ENCODE peak calls at places on chromosomes 13 and 19, in ten cellular contexts. One of them, this sample, is unnamed.

GRCh38 chr19:5561559-5561958 is 6.2 kb downstream of the TINCR start:
- DNase-seq in HEK293T: no peak
- DNase-seq in GDM1: no peak
- DNase-seq in stimulated activated CD4-positive, alpha-beta T cell treated with anti-CD3 and anti-CD28 coated beads, Interleukin-2, amount 100 ng/mL, for 48 hours: no peak
- DNase-seq in NCI-H446: no peak
- DNase-seq in C1 segment of cervical spinal cord: no peak
- DNase-seq in brain microvascular endothelial cell: no peak
- DNase-seq in ovary: no peak
- DNase-seq in neural progenitor cell: no peak
- DNase-seq in OCI-LY7: no peak
- DNase-seq in this sample: no peak

GRCh38 chr13:114319441-114319871 is 5.2 kb downstream of the CHAMP1 start:
- DNase-seq in GDM1: no peak
- DNase-seq in NCI-H446: no peak
- DNase-seq in stimulated activated CD4-positive, alpha-beta T cell treated with anti-CD3 and anti-CD28 coated beads, Interleukin-2, amount 100 ng/mL, for 48 hours: no peak
- DNase-seq in brain microvascular endothelial cell: peak
- DNase-seq in C1 segment of cervical spinal cord: no peak
- DNase-seq in neural progenitor cell: no peak
- DNase-seq in ovary: no peak
- DNase-seq in OCI-LY7: no peak
- DNase-seq in HEK293T: no peak
- DNase-seq in this sample: no peak

GRCh38 chr13:110042253-110042652 is 255.9 kb upstream of the IRS2 start:
- DNase-seq in HEK293T: no peak
- DNase-seq in ovary: no peak
- DNase-seq in stimulated activated CD4-positive, alpha-beta T cell treated with anti-CD3 and anti-CD28 coated beads, Interleukin-2, amount 100 ng/mL, for 48 hours: no peak
- DNase-seq in OCI-LY7: no peak
- DNase-seq in neural progenitor cell: no peak
- DNase-seq in NCI-H446: no peak
- DNase-seq in GDM1: no peak
- DNase-seq in C1 segment of cervical spinal cord: no peak
- DNase-seq in brain microvascular endothelial cell: no peak
- DNase-seq in this sample: no peak

GRCh38 chr13:67258482-67258881 is 28.3 kb upstream of the PCDH9 start:
- DNase-seq in neural progenitor cell: peak
- DNase-seq in HEK293T: no peak
- DNase-seq in stimulated activated CD4-positive, alpha-beta T cell treated with anti-CD3 and anti-CD28 coated beads, Interleukin-2, amount 100 ng/mL, for 48 hours: no peak
- DNase-seq in C1 segment of cervical spinal cord: no peak
- DNase-seq in NCI-H446: no peak
- DNase-seq in ovary: no peak
- DNase-seq in brain microvascular endothelial cell: no peak
- DNase-seq in GDM1: no peak
- DNase-seq in OCI-LY7: no peak
- DNase-seq in this sample: no peak

GRCh38 chr13:114313061-114313860 is 1.0 kb upstream of the CHAMP1 start:
- DNase-seq in NCI-H446: no peak
- DNase-seq in OCI-LY7: peak
- DNase-seq in brain microvascular endothelial cell: no peak
- DNase-seq in ovary: no peak
- DNase-seq in GDM1: no peak
- DNase-seq in neural progenitor cell: no peak
- DNase-seq in HEK293T: no peak
- DNase-seq in stimulated activated CD4-positive, alpha-beta T cell treated with anti-CD3 and anti-CD28 coated beads, Interleukin-2, amount 100 ng/mL, for 48 hours: peak
- DNase-seq in C1 segment of cervical spinal cord: no peak
- DNase-seq in this sample: peak

GRCh38 chr13:42215578-42216421 is 56.2 kb upstream of the AKAP11 start:
- DNase-seq in ovary: no peak
- DNase-seq in GDM1: peak
- DNase-seq in OCI-LY7: peak
- DNase-seq in NCI-H446: peak
- DNase-seq in neural progenitor cell: peak
- DNase-seq in stimulated activated CD4-positive, alpha-beta T cell treated with anti-CD3 and anti-CD28 coated beads, Interleukin-2, amount 100 ng/mL, for 48 hours: peak
- DNase-seq in C1 segment of cervical spinal cord: no peak
- DNase-seq in brain microvascular endothelial cell: peak
- DNase-seq in HEK293T: peak
- DNase-seq in this sample: peak

GRCh38 chr13:98827449-98827848 is 75.0 kb upstream of the SLC15A1 start:
- DNase-seq in GDM1: no peak
- DNase-seq in OCI-LY7: no peak
- DNase-seq in stimulated activated CD4-positive, alpha-beta T cell treated with anti-CD3 and anti-CD28 coated beads, Interleukin-2, amount 100 ng/mL, for 48 hours: no peak
- DNase-seq in NCI-H446: no peak
- DNase-seq in neural progenitor cell: peak
- DNase-seq in ovary: no peak
- DNase-seq in C1 segment of cervical spinal cord: no peak
- DNase-seq in brain microvascular endothelial cell: no peak
- DNase-seq in HEK293T: no peak
- DNase-seq in this sample: no peak

GRCh38 chr19:34575206-34575605 is 93.6 kb downstream of the WTIP start:
- DNase-seq in C1 segment of cervical spinal cord: no peak
- DNase-seq in OCI-LY7: no peak
- DNase-seq in HEK293T: no peak
- DNase-seq in NCI-H446: no peak
- DNase-seq in ovary: no peak
- DNase-seq in GDM1: no peak
- DNase-seq in neural progenitor cell: no peak
- DNase-seq in stimulated activated CD4-positive, alpha-beta T cell treated with anti-CD3 and anti-CD28 coated beads, Interleukin-2, amount 100 ng/mL, for 48 hours: no peak
- DNase-seq in brain microvascular endothelial cell: no peak
- DNase-seq in this sample: no peak

GRCh38 chr19:32104465-32105235 is 240.8 kb upstream of the ZNF507 start:
- DNase-seq in NCI-H446: no peak
- DNase-seq in brain microvascular endothelial cell: no peak
- DNase-seq in C1 segment of cervical spinal cord: no peak
- DNase-seq in neural progenitor cell: no peak
- DNase-seq in HEK293T: peak
- DNase-seq in OCI-LY7: no peak
- DNase-seq in ovary: no peak
- DNase-seq in GDM1: no peak
- DNase-seq in stimulated activated CD4-positive, alpha-beta T cell treated with anti-CD3 and anti-CD28 coated beads, Interleukin-2, amount 100 ng/mL, for 48 hours: no peak
- DNase-seq in this sample: no peak

GRCh38 chr13:34942732-34943674 is 933 bp downstream of the NBEA start:
- DNase-seq in stimulated activated CD4-positive, alpha-beta T cell treated with anti-CD3 and anti-CD28 coated beads, Interleukin-2, amount 100 ng/mL, for 48 hours: no peak
- DNase-seq in brain microvascular endothelial cell: no peak
- DNase-seq in C1 segment of cervical spinal cord: peak
- DNase-seq in GDM1: no peak
- DNase-seq in HEK293T: peak
- DNase-seq in neural progenitor cell: peak
- DNase-seq in OCI-LY7: peak
- DNase-seq in ovary: peak
- DNase-seq in NCI-H446: no peak
- DNase-seq in this sample: peak

GRCh38 chr19:49866933-49867782 is at the start of gene PNKP:
- DNase-seq in brain microvascular endothelial cell: peak
- DNase-seq in stimulated activated CD4-positive, alpha-beta T cell treated with anti-CD3 and anti-CD28 coated beads, Interleukin-2, amount 100 ng/mL, for 48 hours: peak
- DNase-seq in HEK293T: peak
- DNase-seq in neural progenitor cell: peak
- DNase-seq in GDM1: peak
- DNase-seq in C1 segment of cervical spinal cord: peak
- DNase-seq in OCI-LY7: peak
- DNase-seq in ovary: peak
- DNase-seq in NCI-H446: peak
- DNase-seq in this sample: peak

GRCh38 chr13:114118086-114118762 is 14.2 kb downstream of the RASA3 start:
- DNase-seq in HEK293T: no peak
- DNase-seq in NCI-H446: no peak
- DNase-seq in stimulated activated CD4-positive, alpha-beta T cell treated with anti-CD3 and anti-CD28 coated beads, Interleukin-2, amount 100 ng/mL, for 48 hours: no peak
- DNase-seq in OCI-LY7: no peak
- DNase-seq in brain microvascular endothelial cell: peak
- DNase-seq in ovary: no peak
- DNase-seq in C1 segment of cervical spinal cord: no peak
- DNase-seq in neural progenitor cell: no peak
- DNase-seq in GDM1: no peak
- DNase-seq in this sample: no peak

GRCh38 chr19:1026189-1027019 is at the start of gene CNN2:
- DNase-seq in NCI-H446: peak
- DNase-seq in brain microvascular endothelial cell: peak
- DNase-seq in ovary: peak
- DNase-seq in C1 segment of cervical spinal cord: no peak
- DNase-seq in HEK293T: peak
- DNase-seq in stimulated activated CD4-positive, alpha-beta T cell treated with anti-CD3 and anti-CD28 coated beads, Interleukin-2, amount 100 ng/mL, for 48 hours: peak
- DNase-seq in OCI-LY7: peak
- DNase-seq in GDM1: peak
- DNase-seq in neural progenitor cell: peak
- DNase-seq in this sample: peak

GRCh38 chr19:33532859-33533455 is 11.4 kb upstream of the PEPD start:
- DNase-seq in C1 segment of cervical spinal cord: no peak
- DNase-seq in brain microvascular endothelial cell: no peak
- DNase-seq in GDM1: no peak
- DNase-seq in neural progenitor cell: peak
- DNase-seq in ovary: no peak
- DNase-seq in stimulated activated CD4-positive, alpha-beta T cell treated with anti-CD3 and anti-CD28 coated beads, Interleukin-2, amount 100 ng/mL, for 48 hours: no peak
- DNase-seq in HEK293T: no peak
- DNase-seq in NCI-H446: no peak
- DNase-seq in OCI-LY7: no peak
- DNase-seq in this sample: no peak

GRCh38 chr13:74571811-74572210 is 437.6 kb upstream of the KLF12 start:
- DNase-seq in ovary: no peak
- DNase-seq in stimulated activated CD4-positive, alpha-beta T cell treated with anti-CD3 and anti-CD28 coated beads, Interleukin-2, amount 100 ng/mL, for 48 hours: no peak
- DNase-seq in neural progenitor cell: no peak
- DNase-seq in HEK293T: no peak
- DNase-seq in GDM1: no peak
- DNase-seq in C1 segment of cervical spinal cord: no peak
- DNase-seq in NCI-H446: no peak
- DNase-seq in brain microvascular endothelial cell: no peak
- DNase-seq in OCI-LY7: no peak
- DNase-seq in this sample: no peak

GRCh38 chr13:46116653-46117502 is 12.0 kb upstream of the CPB2 start:
- DNase-seq in NCI-H446: no peak
- DNase-seq in ovary: no peak
- DNase-seq in neural progenitor cell: no peak
- DNase-seq in HEK293T: no peak
- DNase-seq in C1 segment of cervical spinal cord: no peak
- DNase-seq in GDM1: no peak
- DNase-seq in OCI-LY7: no peak
- DNase-seq in brain microvascular endothelial cell: no peak
- DNase-seq in stimulated activated CD4-positive, alpha-beta T cell treated with anti-CD3 and anti-CD28 coated beads, Interleukin-2, amount 100 ng/mL, for 48 hours: no peak
- DNase-seq in this sample: no peak